ENCODE peak calls at places on chromosome 7, in six cellular contexts. P is Peyer's patch, F is fibroblast of lung, V is mesendoderm, X is GM23338, M is GM23248. Q is an unnamed sample. For H3K4me1 and H3K27me3, the result is how much of the 10 kb centered on the place peaks cover.

GRCh38 chr7:20141666-20142065 is 75.5 kb downstream of the MACC1 start:
- DNase-seq in P (no peak), F (peak), V (peak), X (no peak), M (no peak), Q (no peak)

GRCh38 chr7:128955981-128956380 is 18.3 kb downstream of the IRF5 start:
- DNase-seq in P (no peak), F (no peak), V (no peak), X (no peak), M (no peak), Q (no peak)

GRCh38 chr7:142689439-142690168 is 59.7 kb upstream of the PRSS1 start:
- DNase-seq in P (no peak), F (no peak), V (no peak), X (no peak), M (no peak), Q (no peak)

GRCh38 chr7:4154882-4155281 is 527.2 kb upstream of the FOXK1 start:
- DNase-seq in P (no peak), F (no peak), V (peak), X (no peak), M (no peak), Q (no peak)

GRCh38 chr7:142797342-142797798 is 26.6 kb downstream of the PRSS2 start:
- DNase-seq in P (no peak), F (no peak), V (peak), X (peak), M (no peak), Q (no peak)

GRCh38 chr7:18225067-18225466 is 197.4 kb upstream of the PRPS1L1 start:
- DNase-seq in P (no peak), F (no peak), V (no peak), X (no peak), M (no peak), Q (no peak)

GRCh38 chr7:55641273-55641691 is 69.0 kb upstream of the VOPP1 start:
- DNase-seq in P (peak), F (peak), V (peak), X (peak), M (peak), Q (peak)

GRCh38 chr7:19333706-19334105 is 188.5 kb upstream of the FERD3L start:
- DNase-seq in P (no peak), F (no peak), V (no peak), X (no peak), M (no peak), Q (no peak)

GRCh38 chr7:159209429-159209828 is 64.8 kb upstream of the VIPR2 start:
- DNase-seq in P (no peak), F (no peak), V (no peak), X (no peak), M (no peak), Q (no peak)

GRCh38 chr7:44986218-44987053 is 7.6 kb upstream of the MYO1G start:
- DNase-seq in P (peak), F (peak), V (peak), X (peak), M (peak), Q (peak)

GRCh38 chr7:4842302-4843064 is 19.3 kb downstream of the PAPOLB start:
- DNase-seq in P (no peak), F (peak), V (no peak), X (no peak), M (peak), Q (no peak)

GRCh38 chr7:133932591-133932990 is 194.5 kb upstream of the LRGUK start:
- DNase-seq in P (no peak), F (no peak), V (no peak), X (peak), M (no peak), Q (no peak)

GRCh38 chr7:30796105-30796869 is 25.1 kb downstream of the MINDY4 start:
- DNase-seq in P (no peak), F (peak), V (no peak), X (no peak), M (peak), Q (no peak)

GRCh38 chr7:30799206-30799975 is 28.2 kb downstream of the MINDY4 start:
- DNase-seq in P (no peak), F (peak), V (peak), X (no peak), M (peak), Q (no peak)

GRCh38 chr7:30795161-30795943 is 24.1 kb downstream of the MINDY4 start:
- DNase-seq in P (no peak), F (no peak), V (peak), X (peak), M (peak), Q (no peak)

GRCh38 chr7:30799976-30800661 is 28.9 kb downstream of the MINDY4 start:
- DNase-seq in P (no peak), F (no peak), V (no peak), X (no peak), M (peak), Q (no peak)

GRCh38 chr7:30797294-30798040 is 26.2 kb downstream of the MINDY4 start:
- DNase-seq in P (no peak), F (no peak), V (no peak), X (no peak), M (no peak), Q (no peak)
- H3K4me1 ChIP-seq in P (under half), F (under half), V (under half), X (under half), M (half or more), Q (under half)

DNA sequence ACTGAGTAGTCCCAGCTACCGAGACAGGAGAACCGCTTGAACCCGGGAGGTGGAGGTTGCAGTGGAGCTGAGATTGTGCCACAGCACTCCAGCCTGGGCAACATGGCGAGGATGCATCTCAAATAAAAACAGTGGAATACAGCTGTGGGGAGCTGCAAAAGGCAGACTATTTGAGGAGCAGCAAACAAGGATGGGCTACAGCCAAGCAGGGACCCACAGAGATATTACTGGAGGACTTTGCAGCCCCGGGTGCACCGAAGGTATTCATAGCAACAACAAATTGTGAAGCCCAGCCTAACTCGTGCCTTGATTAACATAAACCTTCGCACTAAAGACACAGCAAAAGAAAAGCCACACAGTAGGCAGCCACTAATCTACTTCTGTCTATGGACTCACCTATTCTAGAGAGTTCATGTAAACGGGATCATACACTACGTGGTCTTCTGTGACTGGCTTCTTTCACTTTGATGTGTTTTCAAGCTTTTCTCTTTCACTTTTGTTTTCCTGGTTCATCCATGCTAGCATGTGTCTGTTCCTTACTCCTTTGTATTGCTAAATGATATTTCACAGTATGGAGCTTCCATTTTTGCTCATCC is 34.0 kb downstream of the PODXL start:
- DNase-seq in P (no peak), F (no peak), V (no peak), X (no peak), M (no peak), Q (no peak)
- H3K27ac ChIP-seq in P (peak), F (no peak), V (peak), X (peak), M (no peak), Q (no peak)

GRCh38 chr7:1401011-1401410 is 58.3 kb downstream of the MICALL2 start:
- DNase-seq in P (no peak), F (no peak), V (peak), X (no peak), M (no peak), Q (no peak)
- H3K27me3 ChIP-seq in P (under half), F (under half), V (under half), X (under half), M (half or more), Q (under half)

GRCh38 chr7:99133766-99134564 is 9.9 kb downstream of the SMURF1 start:
- DNase-seq in P (no peak), F (no peak), V (no peak), X (no peak), M (no peak), Q (no peak)

GRCh38 chr7:99135938-99136337 is 8.0 kb downstream of the SMURF1 start:
- DNase-seq in P (no peak), F (no peak), V (no peak), X (no peak), M (no peak), Q (no peak)

GRCh38 chr7:99139031-99139430 is 4.9 kb downstream of the SMURF1 start:
- DNase-seq in P (no peak), F (peak), V (no peak), X (no peak), M (peak), Q (no peak)

GRCh38 chr7:99140813-99141212 is 3.1 kb downstream of the SMURF1 start:
- DNase-seq in P (no peak), F (no peak), V (no peak), X (no peak), M (peak), Q (peak)

GRCh38 chr7:99137418-99138180 is 6.3 kb downstream of the SMURF1 start:
- DNase-seq in P (no peak), F (peak), V (peak), X (peak), M (peak), Q (no peak)
- H3K4me1 ChIP-seq in P (under half), F (under half), V (under half), X (under half), M (half or more), Q (under half)

DNA sequence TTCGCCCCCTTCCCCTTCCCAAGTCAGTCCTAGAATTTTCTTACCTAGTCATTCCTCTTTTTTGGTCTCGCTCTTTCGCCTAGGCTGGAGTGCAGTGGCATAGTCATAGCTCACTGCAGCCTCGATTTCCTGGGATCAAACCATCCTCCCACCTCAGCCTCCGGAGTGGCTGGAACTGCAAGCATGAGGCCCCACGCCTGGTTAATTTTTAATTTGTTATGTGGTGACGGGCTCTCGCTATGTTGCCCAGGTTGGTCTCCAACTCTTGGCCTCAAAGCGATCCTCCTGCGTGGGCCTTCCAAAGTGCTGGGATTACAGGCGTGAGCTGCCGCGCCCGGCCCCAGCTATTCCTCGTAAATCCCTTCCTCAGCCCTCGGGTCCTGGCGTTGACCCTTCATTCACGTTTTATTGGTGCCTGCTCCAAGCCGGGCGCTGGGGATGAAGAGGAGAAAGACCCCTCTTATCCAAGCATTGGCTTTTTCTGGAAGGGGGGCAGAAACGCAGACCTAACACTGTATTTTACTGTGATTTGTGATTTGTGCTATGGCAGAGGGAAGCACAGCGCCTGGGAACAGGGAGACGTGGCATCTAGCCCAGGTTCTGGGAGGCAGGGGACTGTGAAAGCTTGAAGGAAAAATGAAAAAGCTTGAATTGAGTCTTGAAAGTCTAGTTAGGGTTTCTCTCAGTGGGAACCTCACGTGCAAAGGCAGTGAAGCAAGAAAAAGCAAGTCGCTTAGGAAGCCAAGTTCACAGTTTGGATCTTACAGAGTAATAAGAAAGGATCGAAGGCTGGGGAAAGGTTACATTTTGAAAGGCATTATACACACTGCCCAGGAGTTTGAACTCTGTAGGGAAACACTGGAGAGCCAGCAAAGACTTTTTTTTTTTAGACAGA is 518 bp downstream of the ZNHIT1 start:
- DNase-seq in P (no peak), F (no peak), V (no peak), X (no peak), M (peak), Q (no peak)
- H3K27ac ChIP-seq in P (peak), F (peak), V (no peak), X (no peak), M (peak), Q (peak)